ENCODE peak calls at places on chromosomes 7 and 10, in five cellular contexts. C, Z, N, X and P are unnamed samples.

GRCh38 chr7:157613575-157614322 is 276.9 kb downstream of the DNAJB6 start:
- DNase-seq in C (no peak), Z (peak; percentile 8), N (no peak), X (peak; percentile 5), P (no peak)

GRCh38 chr10:12780634-12781601 is 220.6 kb downstream of the CCDC3 start:
- DNase-seq in C (no peak), Z (no peak), N (peak; percentile 56), X (peak; percentile 48), P (no peak)

GRCh38 chr10:131882590-131883451 is 18.0 kb upstream of the PPP2R2D start:
- DNase-seq in C (no peak), Z (no peak), N (no peak), X (no peak), P (no peak)

GRCh38 chr10:3685385-3685784 is 99.6 kb downstream of the KLF6 start:
- DNase-seq in C (no peak), Z (no peak), N (no peak), X (no peak), P (no peak)

GRCh38 chr10:49080071-49080470 is 35.3 kb downstream of the VSTM4 start:
- DNase-seq in C (no peak), Z (no peak), N (peak; percentile 60), X (peak; percentile 73), P (no peak)

GRCh38 chr10:87842220-87842641 is 21.1 kb downstream of the KLLN start:
- DNase-seq in C (no peak), Z (peak; percentile 93), N (no peak), X (no peak), P (no peak)

GRCh38 chr10:132434405-132435005 is 37.5 kb downstream of the PWWP2B start:
- DNase-seq in C (peak; percentile 46), Z (peak; percentile 41), N (no peak), X (no peak), P (no peak)

GRCh38 chr10:103661198-103661950 is 167.9 kb downstream of the NEURL1 start:
- DNase-seq in C (peak; percentile 58), Z (no peak), N (peak; percentile 84), X (peak; percentile 95), P (no peak)

GRCh38 chr7:141184532-141185190 is 110.8 kb downstream of the TMEM178B start:
- DNase-seq in C (no peak), Z (no peak), N (no peak), X (no peak), P (no peak)

GRCh38 chr7:69364814-69365587 is 233.3 kb upstream of the AUTS2 start:
- DNase-seq in C (no peak), Z (no peak), N (no peak), X (no peak), P (no peak)

GRCh38 chr10:1048349-1048731 is 579 bp downstream of the IDI1 start:
- DNase-seq in C (peak; percentile 66), Z (peak; percentile 2), N (no peak), X (no peak), P (no peak)

GRCh38 chr10:6919077-6919476 is 339.0 kb upstream of the PRKCQ start:
- DNase-seq in C (no peak), Z (no peak), N (no peak), X (no peak), P (no peak)

GRCh38 chr10:6920072-6921019 is 340.3 kb upstream of the PRKCQ start:
- DNase-seq in C (peak; percentile 76), Z (peak; percentile 38), N (peak; percentile 55), X (peak; percentile 53), P (peak; percentile 48)

GRCh38 chr10:6916601-6917000 is 336.5 kb upstream of the PRKCQ start:
- DNase-seq in C (no peak), Z (no peak), N (no peak), X (no peak), P (no peak)

GRCh38 chr10:6917125-6917524 is 337.0 kb upstream of the PRKCQ start:
- DNase-seq in C (no peak), Z (no peak), N (no peak), X (no peak), P (no peak)

GRCh38 chr10:6918305-6918704 is 338.2 kb upstream of the PRKCQ start:
- DNase-seq in C (peak; percentile 78), Z (no peak), N (no peak), X (peak; percentile 6), P (no peak)
- TF ChIP-seq CTCF in C (peak; percentile 77), Z (peak; percentile 37), N (peak; percentile 53), X (peak; percentile 38), P (no peak)

DNA sequence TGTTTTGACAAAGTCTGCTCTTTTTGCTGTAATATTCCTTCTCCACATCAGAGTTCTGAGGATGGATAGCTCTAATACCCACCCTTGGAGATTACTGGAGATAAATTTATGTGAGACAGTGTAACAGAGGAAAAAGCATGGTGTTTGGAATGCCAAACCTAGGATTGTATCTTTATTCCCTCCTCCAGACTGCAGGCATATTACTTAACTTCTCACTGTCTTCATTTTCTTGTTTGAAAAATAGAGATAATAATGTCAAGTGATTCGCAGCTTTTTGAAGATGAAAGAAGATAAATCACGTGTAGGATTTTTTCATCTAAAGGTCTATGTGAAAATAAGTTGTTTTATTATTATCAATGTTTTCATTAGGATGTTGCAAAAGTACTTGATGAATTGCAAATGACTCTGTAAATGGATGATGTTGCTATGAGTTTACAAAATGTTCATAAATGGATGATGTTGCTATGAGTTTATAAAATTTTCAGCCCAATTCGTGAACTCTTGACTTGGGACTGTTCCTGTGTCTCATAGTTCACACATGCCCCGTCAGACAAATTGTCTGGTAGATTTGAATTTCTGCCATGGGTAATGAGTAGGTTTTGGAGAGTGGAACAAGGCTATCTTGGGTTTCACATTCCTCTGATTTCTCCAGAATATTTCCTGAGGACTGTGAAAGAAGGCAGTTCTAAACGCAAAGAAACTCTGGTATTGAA is 113.1 kb upstream of the IGFBP3 start:
- DNase-seq in C (no peak), Z (peak; percentile 78), N (no peak), X (peak; percentile 63), P (no peak)
- TF ChIP-seq CTCF in C (no peak), Z (no peak), N (no peak), X (no peak), P (no peak)

GRCh38 chr7:116786791-116787443 is 75.5 kb upstream of the CAPZA2 start:
- DNase-seq in C (no peak), Z (peak; percentile 76), N (peak; percentile 55), X (peak; percentile 40), P (no peak)
- TF ChIP-seq CTCF in C (no peak), Z (peak; percentile 67), N (peak; percentile 52), X (peak; percentile 37), P (no peak)

GRCh38 chr7:27560706-27561235 is 101.9 kb downstream of the HIBADH start:
- DNase-seq in C (no peak), Z (peak; percentile 66), N (peak; percentile 76), X (peak; percentile 78), P (no peak)
- TF ChIP-seq CTCF in C (no peak), Z (peak; percentile 32), N (no peak), X (peak; percentile 17), P (no peak)

GRCh38 chr10:125871341-125871740 is 9.8 kb downstream of the DHX32 start:
- DNase-seq in C (no peak), Z (no peak), N (peak; percentile 22), X (no peak), P (no peak)

GRCh38 chr10:125868372-125868975 is 12.6 kb downstream of the DHX32 start:
- DNase-seq in C (no peak), Z (peak; percentile 74), N (peak; percentile 64), X (peak; percentile 59), P (no peak)

GRCh38 chr10:125865120-125865519 is 16.0 kb downstream of the DHX32 start:
- DNase-seq in C (no peak), Z (no peak), N (no peak), X (no peak), P (no peak)

GRCh38 chr10:125866421-125867029 is 14.6 kb downstream of the DHX32 start:
- DNase-seq in C (no peak), Z (no peak), N (no peak), X (no peak), P (no peak)
- TF ChIP-seq CTCF in C (no peak), Z (no peak), N (no peak), X (no peak), P (no peak)

GRCh38 chr10:8435186-8436055 is 380.9 kb downstream of the GATA3 start:
- DNase-seq in C (no peak), Z (peak; percentile 47), N (no peak), X (no peak), P (no peak)
- TF ChIP-seq CTCF in C (no peak), Z (no peak), N (no peak), X (no peak), P (no peak)

GRCh38 chr7:112707655-112708054 is 82.5 kb downstream of the TMEM168 start:
- DNase-seq in C (no peak), Z (no peak), N (no peak), X (no peak), P (no peak)

DNA sequence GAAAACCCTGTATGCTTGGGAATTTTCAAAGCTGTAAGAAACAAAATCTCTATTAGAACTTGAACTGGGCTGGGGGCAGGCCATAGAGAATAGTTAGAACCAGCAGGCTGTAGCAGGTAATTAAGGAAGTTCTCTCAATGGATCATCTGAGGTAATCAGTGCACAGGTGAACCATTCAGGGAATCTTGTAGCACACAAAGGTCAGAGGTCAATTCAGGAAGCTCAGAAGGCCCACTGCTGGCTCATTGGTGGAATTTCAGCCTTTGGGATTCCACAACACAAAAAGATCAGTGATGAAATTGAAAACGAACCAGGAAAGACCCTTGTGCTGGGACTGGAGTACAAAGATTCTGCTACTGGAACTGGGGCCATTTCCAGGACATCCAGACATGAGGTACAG is 82.0 kb downstream of the TMEM168 start:
- DNase-seq in C (no peak), Z (no peak), N (no peak), X (no peak), P (no peak)
- TF ChIP-seq CTCF in C (no peak), Z (no peak), N (no peak), X (no peak), P (no peak)